ENCODE peak calls at places on chromosomes 4 and X, in six cellular contexts. R, M, T, C, V and E are unnamed samples.

GRCh38 chr4:158016511-158016910 is 156.3 kb downstream of the GASK1B start:
- DNase-seq in R (no peak), M (no peak), T (no peak), C (no peak), V (no peak), E (no peak)

GRCh38 chrX:75181721-75182120 is 25.6 kb upstream of the ABCB7 start:
- DNase-seq in R (no peak), M (no peak), T (no peak), C (no peak), V (no peak), E (no peak)

GRCh38 chr4:101169044-101170014 is 178.0 kb downstream of the PPP3CA start:
- DNase-seq in R (peak), M (peak), T (peak), C (peak), V (peak), E (peak)

GRCh38 chr4:74202062-74202586 is 44.2 kb downstream of the MTHFD2L start:
- DNase-seq in R (no peak), M (peak), T (no peak), C (no peak), V (no peak), E (no peak)

GRCh38 chr4:141654098-141654497 is 17.7 kb downstream of the IL15 start:
- DNase-seq in R (peak), M (peak), T (peak), C (no peak), V (no peak), E (no peak)

GRCh38 chr4:83114576-83114975 is at the start of gene PLAC8:
- DNase-seq in R (peak), M (peak), T (no peak), C (peak), V (peak), E (peak)

GRCh38 chrX:40908857-40909475 is 173.6 kb upstream of the MED14 start:
- DNase-seq in R (peak), M (no peak), T (no peak), C (no peak), V (no peak), E (no peak)

GRCh38 chr4:163544407-163545038 is 50.0 kb downstream of the TMA16 start:
- DNase-seq in R (peak), M (peak), T (peak), C (peak), V (peak), E (peak)

GRCh38 chr4:211033-211511 is 86.8 kb downstream of the ZNF718 start:
- DNase-seq in R (no peak), M (no peak), T (no peak), C (no peak), V (peak), E (no peak)

GRCh38 chr4:101954351-101954750 is 163.8 kb downstream of the BANK1 start:
- DNase-seq in R (no peak), M (no peak), T (no peak), C (no peak), V (no peak), E (no peak)

GRCh38 chrX:12814434-12814833 is 23.2 kb downstream of the PRPS2 start:
- DNase-seq in R (peak), M (peak), T (no peak), C (peak), V (peak), E (peak)